ENCODE peak calls at places on chromosomes 12 and 14, in four cellular contexts. N is prostate gland, I is fibroblast of lung, U is ovary. V is an unnamed sample.

GRCh38 chr14:89428556-89429196 is 11.6 kb upstream of the FOXN3 start:
- DNase-seq in I (peak; percentile 69), U (peak; percentile 42), N (peak; percentile 64), V (no peak)

GRCh38 chr12:57737467-57738141 is 938 bp downstream of the AGAP2 start:
- DNase-seq in I (no peak), N (no peak), U (no peak), V (no peak)

GRCh38 chr14:104886690-104887622 is 21.9 kb downstream of the CEP170B start:
- DNase-seq in N (no peak), U (peak; percentile 19), I (no peak), V (no peak)

GRCh38 chr14:90815817-90816662 is at the start of gene TTC7B:
- DNase-seq in N (no peak), U (peak; percentile 49), I (peak; percentile 36), V (no peak)

GRCh38 chr14:53553221-53553620 is 400.1 kb upstream of the DDHD1 start:
- DNase-seq in N (no peak), U (no peak), I (no peak), V (no peak)

GRCh38 chr14:24426150-24426911 is 3.1 kb downstream of the CBLN3 start:
- DNase-seq in I (no peak), N (no peak), U (no peak), V (no peak)

GRCh38 chr12:41089438-41089837 is 98.7 kb upstream of the PDZRN4 start:
- DNase-seq in I (no peak), N (no peak), U (no peak), V (no peak)

GRCh38 chr12:13101854-13102375 is 1.6 kb downstream of the GSG1 start:
- DNase-seq in U (no peak), N (peak; percentile 64), I (peak; percentile 36), V (no peak)

GRCh38 chr14:50339178-50339804 is 27.2 kb downstream of the DMAC2L start:
- DNase-seq in N (no peak), I (no peak), U (no peak), V (no peak)

GRCh38 chr14:68694516-68695235 is 98.2 kb downstream of the ZFP36L1 start:
- DNase-seq in U (no peak), I (peak; percentile 73), N (no peak), V (no peak)

GRCh38 chr14:79971330-79971729 is 240.0 kb downstream of the DIO2 start:
- DNase-seq in I (peak; percentile 66), N (peak; percentile 39), U (no peak), V (no peak)

GRCh38 chr14:78425332-78425731 is 255.2 kb downstream of the NRXN3 start:
- DNase-seq in I (no peak), N (no peak), U (no peak), V (no peak)

GRCh38 chr12:113260127-113260526 is 38.9 kb downstream of the TPCN1 start:
- DNase-seq in I (no peak), N (no peak), U (no peak), V (no peak)

GRCh38 chr12:4769073-4769472 is 48.9 kb downstream of the GALNT8 start:
- DNase-seq in N (no peak), I (no peak), U (no peak), V (no peak)

GRCh38 chr14:51996148-51996746 is 6.9 kb downstream of the RTRAF start:
- DNase-seq in U (no peak), N (no peak), I (peak; percentile 26), V (no peak)

GRCh38 chr14:55446127-55446736 is 5.8 kb upstream of the TBPL2 start:
- DNase-seq in N (peak; percentile 40), U (peak; percentile 65), I (peak; percentile 74), V (peak; percentile 70)

GRCh38 chr14:90382491-90383125 is 14.2 kb upstream of the CALM1 start:
- DNase-seq in U (peak; percentile 82), N (peak; percentile 73), I (peak; percentile 78), V (peak; percentile 85)

GRCh38 chr12:120640840-120641833 is 711 bp downstream of the CABP1 start:
- DNase-seq in I (peak; percentile 59), N (peak; percentile 22), U (no peak), V (no peak)

DNA sequence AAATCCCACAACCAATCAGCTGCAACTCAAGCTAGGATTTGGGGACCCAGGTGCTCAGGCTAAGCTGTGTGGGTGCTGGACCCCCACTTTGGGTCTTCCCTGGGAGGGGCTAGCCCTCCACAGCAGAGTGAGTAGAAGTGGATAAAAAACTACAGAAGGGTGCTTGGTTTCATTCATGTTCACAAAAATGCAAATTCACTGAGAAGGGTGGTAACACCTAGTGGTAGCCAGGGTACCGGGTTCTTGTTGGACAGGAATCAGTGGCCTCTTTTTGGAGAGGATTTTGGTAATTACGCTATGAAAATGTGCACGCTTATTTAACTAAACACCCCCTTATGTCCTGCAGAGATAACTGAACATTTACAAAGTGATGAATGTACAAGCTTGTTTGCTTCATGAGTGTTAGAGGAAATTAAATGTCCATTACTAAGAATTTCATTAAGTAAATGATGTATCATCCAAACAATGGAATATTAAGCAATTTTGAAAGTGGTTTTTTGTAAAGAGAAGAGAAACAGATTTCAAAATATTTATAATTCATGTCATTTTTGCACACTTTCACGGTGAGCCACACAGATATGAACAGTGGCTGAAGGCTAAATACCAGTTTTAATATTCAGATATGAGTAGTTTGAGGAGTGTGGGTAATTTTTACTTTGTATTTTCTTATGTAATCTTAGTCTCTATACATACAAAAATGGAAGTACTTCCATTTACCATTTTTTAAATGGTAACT is 78.3 kb downstream of the DDX51 start:
- DNase-seq in N (no peak), U (no peak), I (no peak), V (no peak)
- TF ChIP-seq CTCF in N (no peak), U (no peak), I (no peak), V (no peak)

GRCh38 chr12:14930299-14930698 is 8.0 kb downstream of the ERP27 start:
- DNase-seq in I (peak; percentile 29), U (no peak), N (no peak), V (no peak)
- TF ChIP-seq CTCF in I (no peak), U (no peak), N (peak; percentile 50), V (no peak)

DNA sequence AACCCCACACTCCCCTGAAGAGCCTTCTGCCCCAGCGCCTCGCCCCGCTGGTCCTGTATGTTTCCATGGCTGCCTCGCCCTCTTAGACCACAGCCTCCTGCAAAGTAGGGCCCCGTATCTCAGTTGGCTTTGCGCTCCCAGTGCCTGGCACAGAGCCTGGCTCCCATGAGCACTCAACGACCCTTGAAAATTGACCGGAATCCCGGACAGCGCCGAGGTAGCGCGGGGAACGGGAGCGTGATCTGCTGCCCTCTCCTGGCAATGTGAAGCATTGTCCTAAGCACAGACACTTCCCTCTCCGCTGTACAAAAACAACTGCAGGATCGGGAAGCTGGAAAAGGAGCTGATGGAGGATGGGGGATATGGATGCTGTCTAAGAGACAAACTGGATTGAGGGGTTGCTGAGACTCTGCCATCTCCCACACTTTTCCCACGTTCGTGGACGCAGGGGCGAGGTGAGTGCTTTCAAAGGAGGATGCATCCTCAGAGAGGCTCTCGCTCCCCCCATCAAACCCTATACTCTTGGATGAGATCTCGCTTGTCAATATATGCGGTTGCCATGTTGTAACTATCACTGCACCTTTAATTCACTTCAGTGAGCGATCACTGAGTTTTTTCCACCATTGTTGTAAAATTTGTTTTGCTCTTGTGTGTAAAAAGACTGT is 10.7 kb upstream of the FKBP4 start:
- DNase-seq in U (peak; percentile 74), I (peak; percentile 33), N (peak; percentile 36), V (no peak)
- TF ChIP-seq CTCF in U (peak; percentile 73), I (peak; percentile 78), N (peak; percentile 82), V (peak; percentile 77)

GRCh38 chr14:32821989-32822653 is 116.6 kb upstream of the NPAS3 start:
- DNase-seq in U (no peak), I (peak; percentile 10), N (no peak), V (no peak)

GRCh38 chr14:32820686-32821085 is 118.0 kb upstream of the NPAS3 start:
- DNase-seq in U (no peak), I (no peak), N (no peak), V (no peak)

GRCh38 chr14:32825058-32825457 is 113.6 kb upstream of the NPAS3 start:
- DNase-seq in N (no peak), U (no peak), I (no peak), V (no peak)

GRCh38 chr14:32824195-32824594 is 114.5 kb upstream of the NPAS3 start:
- DNase-seq in I (no peak), N (no peak), U (no peak), V (no peak)

DNA sequence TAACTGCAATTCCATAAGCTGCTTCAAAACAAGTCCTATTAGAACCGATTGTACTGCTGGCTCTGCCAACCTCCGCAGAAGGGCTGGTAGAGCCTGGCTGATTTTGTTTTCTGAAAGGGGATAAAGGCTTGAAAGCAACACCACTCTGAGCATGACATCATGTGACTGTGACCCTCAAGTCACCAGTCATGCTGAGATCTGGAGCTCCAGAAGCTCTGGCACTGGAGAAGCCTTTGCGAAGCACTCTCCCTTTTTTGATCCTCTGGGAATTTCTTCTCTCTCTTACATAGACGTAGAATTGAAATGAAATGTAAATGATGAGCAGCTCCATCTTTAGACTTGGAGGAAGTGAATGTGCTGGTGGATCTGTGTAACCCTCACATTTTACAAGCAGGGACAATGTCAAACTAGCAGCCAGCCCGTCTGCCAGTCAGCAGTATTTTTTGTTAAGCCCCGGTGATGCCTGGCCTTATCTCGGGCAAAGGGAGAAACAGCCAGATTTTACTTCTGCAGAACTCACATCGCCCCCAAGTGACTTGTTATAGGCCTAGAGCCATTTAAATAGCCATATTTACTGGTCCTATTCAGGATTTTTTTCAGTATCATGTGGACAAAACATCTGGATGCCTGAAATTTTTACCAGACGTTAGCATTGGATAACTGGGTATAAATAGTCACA is 112.1 kb upstream of the NPAS3 start:
- DNase-seq in I (peak; percentile 36), U (no peak), N (no peak), V (no peak)
- TF ChIP-seq CTCF in I (peak; percentile 24), U (no peak), N (no peak), V (peak; percentile 50)

DNA sequence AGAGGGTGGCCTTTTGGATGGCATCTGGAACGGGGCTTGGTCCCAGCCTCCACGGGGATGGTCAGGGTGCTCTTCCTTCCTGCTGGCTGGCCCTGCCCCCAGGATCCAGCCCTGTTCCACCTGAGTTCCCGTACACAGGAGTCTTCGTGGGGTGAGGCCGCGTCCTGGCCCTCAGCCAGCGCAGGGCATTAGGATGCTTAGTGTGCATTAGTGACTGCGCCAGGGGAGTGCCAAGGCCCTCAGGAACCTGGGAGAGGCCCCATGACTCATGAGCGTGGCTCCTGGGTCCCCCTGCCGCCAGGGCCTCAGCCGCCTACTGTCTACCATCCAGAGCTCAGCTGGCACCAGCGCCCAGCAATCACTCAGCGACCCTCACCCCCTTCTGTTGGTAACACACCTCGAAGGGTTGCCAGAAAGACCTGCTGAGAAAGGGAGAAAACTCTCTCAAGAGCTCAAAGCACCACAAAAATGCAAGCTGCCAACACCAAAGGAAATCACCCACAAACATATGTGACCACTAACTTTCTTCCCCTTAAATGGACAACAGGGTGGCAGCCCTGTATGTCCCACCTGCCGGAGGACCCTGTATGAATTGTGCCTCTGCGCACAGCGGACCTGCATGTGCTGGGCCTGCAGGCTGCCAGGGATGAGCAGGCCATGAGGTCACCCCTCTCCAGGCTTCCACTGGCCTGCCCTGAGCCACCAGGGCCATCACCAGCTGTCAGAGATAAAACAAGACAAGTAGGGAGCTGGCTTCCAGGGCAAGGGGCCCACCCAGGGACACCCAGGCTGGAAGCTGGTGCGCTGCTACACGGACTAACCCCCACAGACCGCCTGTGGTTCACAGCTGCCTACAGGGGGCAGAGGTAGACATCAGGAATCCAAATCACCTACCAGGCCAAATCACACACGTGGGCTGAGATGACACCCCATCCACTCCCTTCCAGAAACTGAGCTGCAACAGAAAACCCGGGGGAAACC is 28.7 kb downstream of the CCDC85C start:
- DNase-seq in U (no peak), I (peak; percentile 53), N (peak; percentile 69), V (no peak)
- TF ChIP-seq CTCF in U (no peak), I (no peak), N (no peak), V (peak; percentile 39)

GRCh38 chr12:44930972-44931600 is 55.0 kb upstream of the NELL2 start:
- DNase-seq in I (peak; percentile 49), N (no peak), U (no peak), V (no peak)
- TF ChIP-seq CTCF in I (no peak), N (peak; percentile 60), U (no peak), V (peak; percentile 74)